ENCODE peak calls at places on chromosome 11, in ten cellular contexts. A is IMR-90, H is cardiac muscle cell, F is neural progenitor cell, I is OCI-LY7, L is heart right ventricle, Q is cardiac fibroblast, C is spleen, V is Caco-2, S is kidney epithelial cell. M is an unnamed sample.

GRCh38 chr11:117640041-117640440 is 157.0 kb downstream of the DSCAML1 start:
- DNase-seq in S (no peak), H (no peak), F (no peak), Q (no peak), V (no peak), C (peak), I (no peak), A (no peak), L (no peak), M (no peak)

GRCh38 chr11:12258451-12258850 is 118.9 kb upstream of the PARVA start:
- DNase-seq in V (peak), S (no peak), F (no peak), C (no peak), I (no peak), H (peak), Q (peak), A (peak), L (no peak), M (no peak)

GRCh38 chr11:120403966-120404365 is 67.8 kb downstream of the ARHGEF12 start:
- DNase-seq in C (no peak), F (no peak), H (no peak), I (no peak), V (no peak), A (no peak), L (no peak), S (no peak), Q (no peak), M (no peak)

GRCh38 chr11:11584937-11585336 is 36.9 kb downstream of the GALNT18 start:
- DNase-seq in C (no peak), A (peak), V (no peak), S (no peak), I (no peak), L (no peak), Q (peak), H (peak), F (no peak), M (no peak)

GRCh38 chr11:35318977-35319925 is 100.1 kb downstream of the SLC1A2 start:
- DNase-seq in C (no peak), L (no peak), H (no peak), V (no peak), I (no peak), A (no peak), S (no peak), F (no peak), Q (no peak), M (peak)

GRCh38 chr11:114813216-114813615 is 134.9 kb downstream of the NXPE2 start:
- DNase-seq in A (no peak), V (no peak), I (no peak), L (no peak), S (no peak), F (no peak), Q (no peak), H (no peak), C (no peak), M (no peak)

GRCh38 chr11:125082040-125082439 is 18.9 kb downstream of the SLC37A2 start:
- DNase-seq in H (no peak), C (no peak), V (no peak), L (no peak), I (no peak), S (no peak), A (no peak), Q (no peak), F (no peak), M (no peak)

GRCh38 chr11:68436985-68437926 is 23.3 kb upstream of the PPP6R3 start:
- DNase-seq in V (no peak), Q (peak), F (no peak), I (no peak), L (peak), S (no peak), H (peak), C (no peak), A (peak), M (peak)

GRCh38 chr11:34192481-34193401 is 87.3 kb downstream of the NAT10 start:
- DNase-seq in L (peak), F (peak), Q (peak), S (peak), A (peak), C (no peak), H (peak), V (no peak), I (no peak), M (peak)

GRCh38 chr11:38648597-38648996 is 2050.6 kb upstream of the RAG2 start:
- DNase-seq in S (no peak), V (no peak), Q (peak), F (no peak), A (no peak), I (no peak), H (no peak), L (no peak), C (no peak), M (no peak)

GRCh38 chr11:3197044-3197715 is 21.4 kb downstream of the MRGPRG start:
- DNase-seq in A (no peak), I (no peak), V (no peak), S (no peak), H (no peak), C (peak), L (no peak), F (no peak), Q (no peak), M (no peak)

GRCh38 chr11:43150697-43151096 is 161.1 kb upstream of the API5 start:
- DNase-seq in I (no peak), L (no peak), C (no peak), V (no peak), A (no peak), H (no peak), Q (no peak), S (no peak), F (no peak), M (no peak)

DNA sequence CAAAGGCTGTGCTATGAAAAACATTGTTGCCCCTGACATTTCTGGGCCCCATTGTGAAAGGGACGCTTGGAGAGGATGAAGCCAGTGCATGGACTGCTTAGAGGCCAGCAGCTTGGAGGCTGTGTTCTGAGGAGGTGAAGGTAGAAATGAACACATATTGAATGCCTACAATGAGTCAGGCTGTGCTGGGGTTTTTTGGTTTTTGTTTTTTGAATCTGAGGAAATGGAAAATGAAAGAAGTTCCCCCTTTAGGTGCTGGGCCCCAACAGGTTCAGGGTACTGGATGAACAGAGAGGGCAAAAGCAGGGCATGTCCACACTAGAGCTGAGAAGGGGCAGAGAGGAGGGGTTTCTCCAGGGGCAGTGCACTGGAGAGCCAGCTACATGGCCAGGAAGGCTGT is 166.1 kb upstream of the API5 start:
- DNase-seq in S (no peak), I (no peak), H (no peak), A (no peak), C (no peak), F (no peak), L (no peak), V (no peak), Q (no peak), M (no peak)
- TF ChIP-seq CTCF in S (no peak), I (no peak), H (no peak), A (no peak), C (no peak), F (no peak), L (no peak), V (no peak), Q (no peak), M (no peak)

DNA sequence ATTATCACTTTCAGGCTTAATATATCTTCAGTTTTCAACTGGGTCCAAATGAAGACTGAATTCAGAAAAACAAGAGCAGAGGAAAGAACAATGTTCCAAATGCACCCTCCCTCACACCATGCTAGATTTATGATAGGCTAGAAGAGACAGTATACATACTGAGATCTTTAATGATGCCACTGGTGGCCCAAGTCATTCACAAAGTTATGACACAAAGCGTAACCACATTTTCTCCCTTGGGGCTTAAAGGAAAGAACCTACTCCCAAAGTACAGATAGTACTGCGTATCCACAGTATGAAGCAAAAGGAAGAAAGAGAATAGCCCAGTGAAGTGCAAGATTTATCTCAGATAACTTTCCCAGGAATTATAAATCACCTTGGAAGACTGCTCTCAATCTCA is 10.9 kb upstream of the SOX6 start:
- DNase-seq in V (no peak), I (no peak), H (no peak), C (no peak), Q (no peak), F (no peak), S (no peak), L (no peak), A (no peak), M (no peak)
- H3K4me3 ChIP-seq in V (no peak), I (no peak), H (no peak), C (no peak), Q (no peak), F (no peak), S (no peak), L (no peak), A (no peak), M (no peak)

DNA sequence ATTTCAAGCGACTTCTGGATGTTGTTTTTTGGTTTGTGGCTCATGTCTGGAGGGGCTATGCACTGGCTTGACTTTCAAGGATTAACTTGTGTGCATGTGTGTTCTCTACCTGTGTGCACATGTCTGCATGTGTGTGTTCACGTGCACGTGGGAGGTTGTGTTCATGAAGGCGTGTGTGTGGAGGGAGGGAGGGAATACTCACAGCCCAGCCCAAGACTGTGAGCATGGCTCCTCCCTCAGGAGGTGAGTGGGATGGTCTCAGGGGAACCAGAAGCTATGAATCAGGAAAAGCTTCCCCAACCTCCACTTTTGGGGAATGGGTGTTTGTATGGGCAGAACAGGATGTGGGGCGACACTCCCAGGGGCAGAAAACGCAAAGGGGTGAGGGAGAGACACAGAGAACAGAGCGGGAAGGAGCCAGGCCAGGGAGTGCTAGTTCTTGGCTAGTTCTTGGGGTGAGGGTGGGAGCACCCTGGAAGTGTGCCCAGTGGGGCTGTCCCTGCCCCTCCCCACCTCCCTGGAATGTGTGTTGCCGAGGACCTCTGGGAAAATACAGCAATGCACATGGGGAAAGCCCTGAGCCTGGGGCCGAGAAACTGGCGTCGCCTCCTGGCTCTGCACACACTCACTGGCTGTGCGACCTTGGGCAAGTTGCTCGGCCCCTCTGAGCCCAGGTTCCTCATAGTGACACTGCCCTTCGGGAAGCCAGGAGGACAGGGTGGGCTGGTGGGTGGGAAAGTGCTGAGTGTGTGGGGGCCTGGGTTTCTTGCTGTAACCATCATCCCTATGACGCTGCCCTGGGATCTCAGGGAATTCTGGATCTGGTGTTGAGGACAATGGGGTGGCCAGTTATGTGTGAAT is 16.9 kb upstream of the ALX4 start:
- DNase-seq in L (no peak), A (no peak), H (peak), I (no peak), V (peak), Q (peak), S (no peak), F (no peak), C (peak), M (no peak)
- TF ChIP-seq CTCF in L (no peak), A (peak), H (no peak), I (no peak), V (peak), Q (no peak), S (no peak), F (peak), C (no peak), M (peak)

GRCh38 chr11:76798656-76799055 is 15.5 kb downstream of the TSKU start:
- DNase-seq in F (no peak), S (no peak), A (no peak), L (no peak), V (no peak), I (no peak), C (peak), H (no peak), Q (no peak), M (no peak)

GRCh38 chr11:76800466-76801200 is 17.5 kb downstream of the TSKU start:
- DNase-seq in F (no peak), Q (no peak), H (no peak), L (no peak), I (no peak), C (peak), A (no peak), S (no peak), V (peak), M (no peak)

GRCh38 chr11:76797341-76798201 is 14.4 kb downstream of the TSKU start:
- DNase-seq in L (no peak), Q (no peak), S (no peak), A (no peak), V (peak), F (no peak), C (peak), H (no peak), I (no peak), M (no peak)

GRCh38 chr11:76798202-76798581 is 15.0 kb downstream of the TSKU start:
- DNase-seq in V (peak), C (peak), F (no peak), Q (no peak), S (no peak), A (no peak), L (no peak), H (no peak), I (no peak), M (no peak)

GRCh38 chr11:76799061-76799804 is 16.1 kb downstream of the TSKU start:
- DNase-seq in V (no peak), I (peak), Q (peak), C (peak), F (peak), L (peak), H (peak), A (peak), S (no peak), M (peak)
- H3K4me3 ChIP-seq in V (no peak), I (no peak), Q (peak), C (no peak), F (peak), L (peak), H (peak), A (no peak), S (no peak), M (peak)

GRCh38 chr11:46603704-46604308 is 10.0 kb upstream of the AMBRA1 start:
- DNase-seq in F (no peak), L (no peak), C (no peak), A (no peak), H (no peak), I (peak), S (no peak), V (no peak), Q (no peak), M (no peak)
- TF ChIP-seq CTCF in F (no peak), L (no peak), C (no peak), A (no peak), H (no peak), I (no peak), S (no peak), V (no peak), Q (no peak), M (no peak)

GRCh38 chr11:62611705-62612365 is 740 bp downstream of the EML3 start:
- DNase-seq in S (no peak), Q (peak), V (no peak), I (peak), F (peak), A (peak), L (peak), H (peak), C (peak), M (peak)

GRCh38 chr11:62608776-62609175 is 3.8 kb downstream of the EML3 start:
- DNase-seq in S (no peak), I (no peak), Q (no peak), H (no peak), A (no peak), L (no peak), C (no peak), V (no peak), F (no peak), M (no peak)

GRCh38 chr11:62610814-62611704 is 1.5 kb downstream of the EML3 start:
- DNase-seq in A (no peak), C (peak), S (no peak), V (no peak), Q (no peak), F (no peak), H (no peak), L (no peak), I (no peak), M (no peak)

GRCh38 chr11:62612366-62613274 is at the start of the genes EML3 and ROM1:
- DNase-seq in F (peak), C (peak), A (peak), S (no peak), L (peak), V (peak), H (peak), I (peak), Q (peak), M (peak)

GRCh38 chr11:62610403-62610802 is 2.2 kb downstream of the EML3 start:
- DNase-seq in Q (no peak), L (no peak), F (no peak), A (no peak), V (no peak), I (no peak), H (no peak), C (no peak), S (no peak), M (no peak)
- H3K4me3 ChIP-seq in Q (no peak), L (no peak), F (no peak), A (no peak), V (no peak), I (no peak), H (no peak), C (no peak), S (no peak), M (no peak)

GRCh38 chr11:27839226-27839913 is 139.1 kb upstream of the BDNF start:
- DNase-seq in V (no peak), L (no peak), I (peak), Q (peak), H (peak), A (peak), F (no peak), S (no peak), C (no peak), M (peak)
- TF ChIP-seq CTCF in V (peak), L (peak), I (peak), Q (peak), H (peak), A (peak), F (peak), S (peak), C (no peak), M (peak)

GRCh38 chr11:93028959-93029536 is 59.6 kb downstream of the MTNR1B start:
- DNase-seq in C (no peak), Q (no peak), S (no peak), I (no peak), F (no peak), V (no peak), A (no peak), L (no peak), H (no peak), M (no peak)
- H3K4me3 ChIP-seq in C (no peak), Q (no peak), S (no peak), I (no peak), F (no peak), V (no peak), A (no peak), L (no peak), H (no peak), M (no peak)

DNA sequence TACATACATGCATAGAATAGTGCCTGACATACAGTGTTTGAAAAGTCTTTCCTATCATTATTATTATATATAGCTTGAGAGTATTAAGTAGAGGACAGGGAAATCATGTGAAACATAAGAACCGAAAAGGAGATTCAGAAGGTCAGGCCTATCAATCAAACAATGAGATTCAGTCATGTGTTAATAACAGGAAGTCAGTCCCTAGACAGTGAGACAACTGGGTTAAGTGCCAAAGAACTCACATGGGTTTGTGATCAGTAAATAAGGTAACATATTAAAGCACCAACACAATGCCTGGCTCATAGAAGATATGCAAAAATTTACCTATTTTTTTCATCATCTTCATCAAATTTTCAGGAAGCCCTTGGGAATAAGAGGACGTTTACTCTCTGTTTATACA is 174.3 kb upstream of the FAT3 start:
- DNase-seq in I (no peak), V (no peak), L (no peak), S (no peak), Q (no peak), C (no peak), F (peak), H (no peak), A (no peak), M (no peak)
- TF ChIP-seq CTCF in I (no peak), V (no peak), L (no peak), S (no peak), Q (no peak), C (no peak), F (no peak), H (no peak), A (no peak), M (no peak)